ENCODE peak calls at places on chromosomes 12 and 14, in five cellular contexts. J, E, H, F and P are unnamed samples.
A peak's percentile ranks its signal among the peaks of the same experiment; 100 is the strongest.

GRCh38 chr12:66014818-66015217 is 115.7 kb downstream of the LLPH start:
- DNase-seq in F (no peak), E (peak; percentile 76), H (peak; percentile 78), J (no peak), P (no peak)

GRCh38 chr14:104094709-104095425 is 9.4 kb downstream of the ASPG start:
- DNase-seq in E (peak; percentile 18), F (no peak), H (no peak), J (peak; percentile 92), P (peak; percentile 92)

GRCh38 chr14:103296007-103296406 is 38.0 kb upstream of the EIF5 start:
- DNase-seq in F (no peak), J (no peak), H (peak; percentile 4), E (peak; percentile 49), P (no peak)

GRCh38 chr12:107917912-107918800 is 143.7 kb downstream of the ASCL4 start:
- DNase-seq in J (peak; percentile 69), E (peak; percentile 3), F (no peak), H (peak; percentile 3), P (peak; percentile 47)

GRCh38 chr12:121981456-121981855 is 40.2 kb upstream of the BCL7A start:
- DNase-seq in J (no peak), F (no peak), E (no peak), H (no peak), P (no peak)

GRCh38 chr12:80101126-80101525 is 1.8 kb downstream of the OTOGL start:
- DNase-seq in F (no peak), H (no peak), E (no peak), J (no peak), P (no peak)

GRCh38 chr14:94768521-94769412 is 1.1 kb downstream of the GSC start:
- DNase-seq in F (no peak), J (no peak), E (peak; percentile 12), H (no peak), P (no peak)

GRCh38 chr12:61538951-61539350 is 721.3 kb upstream of the USP15 start:
- DNase-seq in E (no peak), F (no peak), J (no peak), H (no peak), P (no peak)

GRCh38 chr14:99936738-99937474 is 128.3 kb upstream of the EVL start:
- DNase-seq in J (no peak), E (no peak), F (no peak), H (no peak), P (peak; percentile 81)

GRCh38 chr12:1835178-1836131 is 15.1 kb downstream of the LRTM2 start:
- DNase-seq in J (no peak), E (no peak), H (no peak), F (no peak), P (no peak)

GRCh38 chr14:88005050-88005481 is at the start of gene GPR65:
- DNase-seq in F (no peak), E (peak; percentile 28), J (no peak), H (no peak), P (no peak)

GRCh38 chr12:89346741-89347324 is 5.5 kb downstream of the DUSP6 start:
- DNase-seq in J (no peak), H (no peak), E (peak; percentile 68), F (no peak), P (no peak)

GRCh38 chr12:100442403-100442802 is 31.3 kb upstream of the NR1H4 start:
- DNase-seq in H (no peak), E (no peak), F (no peak), J (no peak), P (no peak)

GRCh38 chr12:54021006-54021405 is 7.2 kb upstream of the HOXC6 start:
- DNase-seq in J (no peak), H (no peak), F (no peak), E (no peak), P (no peak)

GRCh38 chr12:54019924-54020586 is 8.2 kb upstream of the HOXC6 start:
- DNase-seq in H (no peak), F (no peak), E (peak; percentile 70), J (no peak), P (no peak)

GRCh38 chr12:54022960-54023884 is 5.0 kb upstream of the HOXC6 start:
- DNase-seq in E (no peak), F (no peak), J (no peak), H (no peak), P (no peak)

GRCh38 chr12:54020587-54020969 is 7.7 kb upstream of the HOXC6 start:
- DNase-seq in F (no peak), E (no peak), H (no peak), J (no peak), P (no peak)

DNA sequence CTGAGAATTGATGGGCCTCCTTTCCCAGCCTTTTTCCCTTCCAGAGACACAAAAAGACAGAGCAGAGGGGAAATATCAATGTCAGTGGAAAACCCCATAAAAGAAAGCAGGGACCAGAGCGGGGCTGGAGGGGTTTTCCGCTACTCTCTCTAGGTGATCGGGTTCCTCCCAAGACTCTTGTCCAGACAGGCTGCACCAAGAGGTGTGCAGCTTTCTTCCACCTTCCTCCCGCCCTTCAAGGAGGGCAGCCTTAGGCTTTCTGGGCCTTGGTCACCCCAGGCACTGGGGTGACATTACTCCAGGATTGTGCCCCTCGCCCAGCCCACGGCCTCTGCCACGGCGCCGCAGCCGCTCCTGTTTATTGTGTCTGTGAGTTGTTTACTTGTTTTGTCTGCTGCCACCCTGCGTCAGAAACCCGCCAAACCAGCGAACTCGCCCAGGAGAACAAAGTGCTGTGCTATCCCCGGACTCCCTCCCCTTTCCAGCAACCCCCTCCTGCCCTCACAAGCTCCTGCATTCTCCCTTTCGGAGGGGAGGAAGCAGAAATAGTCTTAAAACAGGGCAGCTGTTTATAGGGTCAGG is 6.7 kb upstream of the HOXC6 start:
- DNase-seq in J (no peak), F (no peak), H (no peak), E (peak; percentile 66), P (peak; percentile 68)
- TF ChIP-seq CTCF in J (no peak), F (no peak), H (no peak), E (peak; percentile 43), P (peak; percentile 46)

GRCh38 chr12:93727195-93727811 is 50.1 kb downstream of the CRADD start:
- DNase-seq in H (no peak), F (no peak), J (no peak), E (no peak), P (peak; percentile 22)
- TF ChIP-seq CTCF in H (no peak), F (no peak), J (no peak), E (no peak), P (no peak)

GRCh38 chr14:24710403-24711063 is 76.5 kb upstream of the GZMB start:
- DNase-seq in E (peak; percentile 62), J (peak; percentile 45), F (no peak), H (peak; percentile 33), P (peak; percentile 65)
- TF ChIP-seq CTCF in E (peak; percentile 92), J (peak; percentile 93), F (peak; percentile 45), H (peak; percentile 90), P (peak; percentile 85)

DNA sequence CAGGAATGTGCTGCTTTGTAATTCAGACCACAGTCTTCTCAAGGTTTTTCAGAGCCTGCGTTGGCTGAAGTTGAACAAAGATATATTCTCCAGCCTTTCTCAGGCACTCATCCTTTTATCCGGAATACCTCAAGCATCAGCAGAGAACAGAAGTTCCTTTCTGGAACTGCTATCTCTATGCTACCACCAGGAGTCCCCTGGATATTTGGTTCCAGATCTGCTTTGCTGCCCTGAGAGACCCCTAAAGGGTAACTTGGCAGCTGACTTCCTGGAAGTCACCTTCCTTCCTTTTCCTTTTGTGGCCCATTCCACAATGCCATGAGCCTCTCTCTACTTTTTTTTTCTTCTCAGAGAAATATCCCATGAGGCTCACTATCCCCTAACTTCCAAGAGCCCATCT is 188.2 kb downstream of the PLCZ1 start:
- DNase-seq in F (no peak), J (no peak), H (no peak), E (no peak), P (no peak)
- TF ChIP-seq CTCF in F (no peak), J (no peak), H (no peak), E (peak; percentile 3), P (no peak)

DNA sequence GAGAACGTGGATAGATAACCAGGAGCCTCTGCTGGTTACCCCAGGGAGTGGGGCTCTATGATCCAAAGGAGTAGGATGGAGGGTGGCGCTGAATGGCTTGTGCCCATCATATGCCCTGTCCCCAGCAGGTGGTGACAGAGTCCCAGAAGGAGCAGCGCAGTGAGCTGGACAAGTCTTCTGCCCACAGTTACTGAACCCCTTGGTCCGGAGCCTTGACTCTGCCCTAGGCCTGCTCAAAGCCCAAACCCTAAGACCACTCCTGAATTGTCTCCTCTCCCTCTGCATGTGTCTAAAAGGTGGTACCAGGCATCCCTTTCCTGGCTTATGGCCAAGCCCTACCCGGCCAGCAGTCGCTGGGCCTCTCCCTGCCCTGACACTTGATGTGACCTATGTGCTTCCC is 3.2 kb downstream of the PRPH start:
- DNase-seq in H (no peak), F (no peak), J (peak; percentile 55), E (no peak), P (no peak)
- TF ChIP-seq CTCF in H (no peak), F (no peak), J (peak; percentile 25), E (no peak), P (peak; percentile 22)

DNA sequence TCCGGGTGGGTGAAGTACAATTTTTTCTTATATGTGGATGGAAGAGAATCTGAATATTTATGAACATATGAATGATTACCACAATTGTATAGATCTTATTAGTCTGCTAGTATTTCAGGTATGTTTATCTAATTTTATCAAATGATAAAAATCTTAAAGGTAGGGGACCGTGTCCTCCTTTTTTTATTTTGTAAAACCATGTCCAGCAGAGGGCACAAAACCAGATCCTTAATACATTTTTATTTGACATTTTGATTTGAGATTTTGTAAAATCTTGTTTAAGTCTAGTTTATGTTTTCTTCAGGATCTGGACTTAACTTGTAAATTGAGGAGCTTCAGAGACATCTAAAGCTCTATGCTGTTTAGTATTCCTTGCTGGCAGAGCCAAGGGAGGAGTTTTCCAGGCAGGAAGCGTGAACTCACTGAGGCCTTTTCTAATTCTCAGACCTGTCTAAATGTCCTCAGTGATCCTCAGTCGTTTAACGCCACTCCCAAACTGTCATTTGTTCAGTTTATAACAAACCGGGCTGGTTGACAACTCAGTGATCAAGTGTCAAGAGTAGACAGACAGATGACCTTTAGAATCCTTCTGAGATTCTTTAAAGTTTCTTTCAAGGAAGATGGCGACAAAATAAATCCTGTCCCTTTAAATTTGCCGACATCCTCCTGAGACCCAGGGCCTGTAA is 263.9 kb downstream of the KTN1 start:
- DNase-seq in J (no peak), H (no peak), E (peak; percentile 6), F (no peak), P (no peak)
- TF ChIP-seq CTCF in J (peak; percentile 44), H (no peak), E (peak; percentile 34), F (no peak), P (no peak)

GRCh38 chr14:38941485-38941884 is 161.6 kb downstream of the SEC23A start:
- DNase-seq in E (no peak), F (no peak), J (no peak), H (no peak), P (no peak)
- TF ChIP-seq CTCF in E (peak; percentile 5), F (no peak), J (no peak), H (no peak), P (no peak)

GRCh38 chr14:30034049-30034635 is 106.5 kb upstream of the PRKD1 start:
- DNase-seq in E (peak; percentile 51), H (peak; percentile 7), J (no peak), F (no peak), P (no peak)
- TF ChIP-seq CTCF in E (no peak), H (no peak), J (no peak), F (no peak), P (no peak)